ENCODE peak calls at places on chromosomes 5 and 9, in seven cellular contexts. One of them, this sample, is unnamed.

GRCh38 chr5:129031886-129032683 is 62.5 kb upstream of the ISOC1 start:
- DNase-seq in neural progenitor cell: no peak
- DNase-seq in coronary artery: no peak
- DNase-seq in activated naive CD8-positive, alpha-beta T cell treated with anti-CD3 and anti-CD28 coated beads for 36 hours: no peak
- DNase-seq in cardiac fibroblast: no peak
- DNase-seq in cardiac muscle cell: no peak
- DNase-seq in GM23338: no peak
- DNase-seq in this sample: no peak

GRCh38 chr5:150112211-150113046 is 26.1 kb upstream of the CSF1R start:
- DNase-seq in coronary artery: peak; percentile 88
- DNase-seq in GM23338: no peak
- DNase-seq in neural progenitor cell: peak; percentile 73
- DNase-seq in cardiac fibroblast: peak; percentile 88
- DNase-seq in cardiac muscle cell: peak; percentile 87
- DNase-seq in activated naive CD8-positive, alpha-beta T cell treated with anti-CD3 and anti-CD28 coated beads for 36 hours: no peak
- DNase-seq in this sample: peak; percentile 74

GRCh38 chr5:129125819-129126218 is 31.3 kb downstream of the ISOC1 start:
- DNase-seq in neural progenitor cell: peak; percentile 19
- DNase-seq in coronary artery: no peak
- DNase-seq in cardiac muscle cell: no peak
- DNase-seq in activated naive CD8-positive, alpha-beta T cell treated with anti-CD3 and anti-CD28 coated beads for 36 hours: no peak
- DNase-seq in GM23338: no peak
- DNase-seq in cardiac fibroblast: no peak
- DNase-seq in this sample: no peak

GRCh38 chr9:72509053-72509452 is 12.4 kb upstream of the TMC1 start:
- DNase-seq in coronary artery: no peak
- DNase-seq in cardiac muscle cell: peak; percentile 72
- DNase-seq in GM23338: no peak
- DNase-seq in cardiac fibroblast: peak; percentile 78
- DNase-seq in neural progenitor cell: no peak
- DNase-seq in activated naive CD8-positive, alpha-beta T cell treated with anti-CD3 and anti-CD28 coated beads for 36 hours: no peak
- DNase-seq in this sample: no peak

GRCh38 chr5:69271376-69271775 is 36.7 kb downstream of the CDK7 start:
- DNase-seq in neural progenitor cell: no peak
- DNase-seq in cardiac muscle cell: peak; percentile 69
- DNase-seq in GM23338: no peak
- DNase-seq in cardiac fibroblast: peak; percentile 78
- DNase-seq in activated naive CD8-positive, alpha-beta T cell treated with anti-CD3 and anti-CD28 coated beads for 36 hours: no peak
- DNase-seq in coronary artery: no peak
- DNase-seq in this sample: no peak

GRCh38 chr9:108162664-108163063 is 673.1 kb upstream of the KLF4 start:
- DNase-seq in neural progenitor cell: no peak
- DNase-seq in activated naive CD8-positive, alpha-beta T cell treated with anti-CD3 and anti-CD28 coated beads for 36 hours: no peak
- DNase-seq in coronary artery: no peak
- DNase-seq in cardiac muscle cell: peak; percentile 82
- DNase-seq in GM23338: no peak
- DNase-seq in cardiac fibroblast: peak; percentile 77
- DNase-seq in this sample: peak; percentile 72

GRCh38 chr5:93342563-93343061 is 238.4 kb downstream of the NR2F1-AS1 start:
- DNase-seq in activated naive CD8-positive, alpha-beta T cell treated with anti-CD3 and anti-CD28 coated beads for 36 hours: no peak
- DNase-seq in cardiac muscle cell: no peak
- DNase-seq in neural progenitor cell: no peak
- DNase-seq in GM23338: no peak
- DNase-seq in cardiac fibroblast: no peak
- DNase-seq in coronary artery: no peak
- DNase-seq in this sample: no peak

GRCh38 chr5:180787025-180787424 is 15.6 kb downstream of the MGAT1 start:
- DNase-seq in cardiac fibroblast: no peak
- DNase-seq in activated naive CD8-positive, alpha-beta T cell treated with anti-CD3 and anti-CD28 coated beads for 36 hours: no peak
- DNase-seq in coronary artery: no peak
- DNase-seq in cardiac muscle cell: no peak
- DNase-seq in neural progenitor cell: peak; percentile 42
- DNase-seq in GM23338: no peak
- DNase-seq in this sample: no peak

GRCh38 chr9:130328349-130328801 is 62.8 kb downstream of the HMCN2 start:
- DNase-seq in coronary artery: no peak
- DNase-seq in GM23338: no peak
- DNase-seq in activated naive CD8-positive, alpha-beta T cell treated with anti-CD3 and anti-CD28 coated beads for 36 hours: no peak
- DNase-seq in neural progenitor cell: no peak
- DNase-seq in cardiac fibroblast: no peak
- DNase-seq in cardiac muscle cell: peak; percentile 72
- DNase-seq in this sample: no peak

GRCh38 chr9:35070823-35071813 is 1.3 kb downstream of the VCP start:
- DNase-seq in cardiac muscle cell: peak; percentile 29
- DNase-seq in neural progenitor cell: peak; percentile 24
- DNase-seq in GM23338: no peak
- DNase-seq in cardiac fibroblast: peak; percentile 62
- DNase-seq in coronary artery: no peak
- DNase-seq in activated naive CD8-positive, alpha-beta T cell treated with anti-CD3 and anti-CD28 coated beads for 36 hours: no peak
- DNase-seq in this sample: no peak

GRCh38 chr9:91060520-91061343 is 259.1 kb downstream of the SYK start:
- DNase-seq in activated naive CD8-positive, alpha-beta T cell treated with anti-CD3 and anti-CD28 coated beads for 36 hours: no peak
- DNase-seq in coronary artery: no peak
- DNase-seq in cardiac fibroblast: peak; percentile 99
- DNase-seq in cardiac muscle cell: peak; percentile 97
- DNase-seq in neural progenitor cell: no peak
- DNase-seq in GM23338: no peak
- DNase-seq in this sample: peak; percentile 98

GRCh38 chr9:95018099-95018927 is 291.8 kb downstream of the AOPEP start:
- DNase-seq in cardiac muscle cell: peak; percentile 80
- DNase-seq in neural progenitor cell: peak; percentile 52
- DNase-seq in cardiac fibroblast: peak; percentile 98
- DNase-seq in GM23338: peak; percentile 20
- DNase-seq in activated naive CD8-positive, alpha-beta T cell treated with anti-CD3 and anti-CD28 coated beads for 36 hours: no peak
- DNase-seq in coronary artery: peak; percentile 82
- DNase-seq in this sample: peak; percentile 94

GRCh38 chr5:101103874-101104273 is 200.8 kb upstream of the ST8SIA4 start:
- DNase-seq in cardiac fibroblast: no peak
- DNase-seq in cardiac muscle cell: no peak
- DNase-seq in coronary artery: no peak
- DNase-seq in neural progenitor cell: no peak
- DNase-seq in GM23338: no peak
- DNase-seq in activated naive CD8-positive, alpha-beta T cell treated with anti-CD3 and anti-CD28 coated beads for 36 hours: no peak
- DNase-seq in this sample: no peak

GRCh38 chr5:138610468-138611294 is 35.5 kb upstream of the HSPA9 start:
- DNase-seq in cardiac fibroblast: peak; percentile 16
- DNase-seq in activated naive CD8-positive, alpha-beta T cell treated with anti-CD3 and anti-CD28 coated beads for 36 hours: peak; percentile 3
- DNase-seq in cardiac muscle cell: peak; percentile 41
- DNase-seq in GM23338: peak; percentile 73
- DNase-seq in neural progenitor cell: peak; percentile 50
- DNase-seq in coronary artery: no peak
- DNase-seq in this sample: no peak

GRCh38 chr9:137176302-137177182 is 4.7 kb upstream of the TMEM210 start:
- DNase-seq in activated naive CD8-positive, alpha-beta T cell treated with anti-CD3 and anti-CD28 coated beads for 36 hours: no peak
- DNase-seq in cardiac fibroblast: peak; percentile 50
- DNase-seq in coronary artery: no peak
- DNase-seq in neural progenitor cell: peak; percentile 57
- DNase-seq in GM23338: peak; percentile 70
- DNase-seq in cardiac muscle cell: peak; percentile 47
- DNase-seq in this sample: no peak

GRCh38 chr9:133839822-133840329 is 101.7 kb upstream of the SARDH start:
- DNase-seq in coronary artery: no peak
- DNase-seq in GM23338: peak; percentile 77
- DNase-seq in neural progenitor cell: peak; percentile 61
- DNase-seq in cardiac muscle cell: peak; percentile 62
- DNase-seq in cardiac fibroblast: peak; percentile 36
- DNase-seq in activated naive CD8-positive, alpha-beta T cell treated with anti-CD3 and anti-CD28 coated beads for 36 hours: no peak
- DNase-seq in this sample: no peak

GRCh38 chr5:139812836-139813805 is 17.5 kb downstream of the PSD2 start:
- DNase-seq in cardiac muscle cell: no peak
- DNase-seq in cardiac fibroblast: no peak
- DNase-seq in neural progenitor cell: no peak
- DNase-seq in GM23338: no peak
- DNase-seq in activated naive CD8-positive, alpha-beta T cell treated with anti-CD3 and anti-CD28 coated beads for 36 hours: no peak
- DNase-seq in coronary artery: no peak
- DNase-seq in this sample: no peak